ENCODE peak calls at places on chromosomes 13 and 19, in four cellular contexts. P is gastrocnemius medialis; Y is CD8-positive, alpha-beta T cell; V is thoracic aorta. A is an unnamed sample.
A peak's percentile ranks its signal among the peaks of the same experiment; 100 is the strongest.

GRCh38 chr19:10168386-10168948 is 26.3 kb downstream of the DNMT1 start:
- DNase-seq in P (no peak), Y (no peak), V (no peak), A (no peak)

GRCh38 chr19:2055871-2056809 is 5.1 kb upstream of the MKNK2 start:
- DNase-seq in P (peak; percentile 53), Y (no peak), V (no peak), A (no peak)

GRCh38 chr19:40502647-40503046 is 35.8 kb downstream of the SPTBN4 start:
- DNase-seq in P (no peak), Y (no peak), V (no peak), A (no peak)

GRCh38 chr19:6459356-6460098 is at the start of gene SLC25A23:
- DNase-seq in P (no peak), Y (peak; percentile 49), V (no peak), A (peak; percentile 75)

GRCh38 chr13:27012482-27013197 is 159.0 kb downstream of the USP12 start:
- DNase-seq in P (no peak), Y (no peak), V (no peak), A (no peak)

GRCh38 chr19:56147307-56147706 is 6.2 kb downstream of the ZNF444 start:
- DNase-seq in P (no peak), Y (no peak), V (no peak), A (no peak)

GRCh38 chr13:80894930-80895329 is 554.0 kb upstream of the SPRY2 start:
- DNase-seq in P (no peak), Y (no peak), V (no peak), A (no peak)

GRCh38 chr13:41694902-41695301 is 237.6 kb downstream of the RGCC start:
- DNase-seq in P (peak; percentile 18), Y (no peak), V (peak; percentile 34), A (peak; percentile 48)

GRCh38 chr13:24220086-24220703 is 59.7 kb downstream of the SPATA13 start:
- DNase-seq in P (no peak), Y (peak; percentile 59), V (peak; percentile 33), A (peak; percentile 78)

GRCh38 chr19:54485846-54486245 is 12.8 kb upstream of the CDC42EP5 start:
- DNase-seq in P (no peak), Y (no peak), V (no peak), A (no peak)

GRCh38 chr13:106373304-106373988 is 162.0 kb downstream of the EFNB2 start:
- DNase-seq in P (no peak), Y (no peak), V (no peak), A (no peak)

GRCh38 chr19:56933014-56933705 is 92.6 kb upstream of the PEG3 start:
- DNase-seq in P (no peak), Y (no peak), V (no peak), A (no peak)

GRCh38 chr13:29740961-29741360 is 109.5 kb downstream of the UBL3 start:
- DNase-seq in P (no peak), Y (no peak), V (no peak), A (no peak)

GRCh38 chr19:40231544-40232424 is 5.3 kb upstream of the CCNP start:
- DNase-seq in P (no peak), Y (no peak), V (no peak), A (no peak)

DNA sequence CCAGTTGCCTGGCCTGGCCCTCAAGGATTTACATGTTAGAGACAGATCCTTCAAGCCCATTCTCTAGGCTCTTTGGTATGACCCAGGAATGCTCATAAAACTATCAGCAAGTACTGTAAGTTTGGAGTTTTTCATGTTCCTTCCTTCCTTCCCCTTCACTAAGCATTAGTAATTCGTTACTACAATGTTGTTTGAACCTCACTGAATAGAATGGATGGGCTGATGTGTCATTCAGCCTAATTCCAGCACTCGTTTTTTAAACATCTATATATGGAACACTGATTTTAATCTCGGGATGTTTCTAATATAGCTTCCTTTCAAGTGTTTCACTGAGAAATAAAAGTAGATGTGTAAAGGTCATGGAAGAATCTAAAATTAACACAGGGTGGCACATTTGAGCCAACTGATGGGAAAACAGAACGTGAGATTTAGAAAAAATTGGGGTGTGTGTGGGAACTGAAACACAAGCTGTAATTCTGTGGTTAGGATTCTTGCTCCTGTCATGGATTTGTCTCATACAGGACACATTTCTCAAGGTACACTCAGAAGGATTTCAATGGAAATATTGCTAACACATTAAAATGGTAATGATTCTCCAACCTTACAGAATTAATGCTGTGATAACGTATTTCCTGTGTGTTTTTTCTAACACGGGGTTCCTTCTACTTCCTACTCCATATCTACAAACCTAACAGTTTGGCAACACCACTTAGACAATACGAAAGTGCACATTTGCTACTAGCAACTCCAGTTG is 93.4 kb downstream of the FLT1 start:
- DNase-seq in P (no peak), Y (no peak), V (no peak), A (no peak)
- H3K36me3 ChIP-seq in P (no peaks in the 10 kb centered on the region), Y (no peaks in the 10 kb centered on the region), V (no peaks in the 10 kb centered on the region), A (no peaks in the 10 kb centered on the region)

GRCh38 chr13:94658926-94659649 is 53.3 kb downstream of the SOX21 start:
- DNase-seq in P (no peak), Y (no peak), V (no peak), A (no peak)
- TF ChIP-seq CTCF in P (no peak), Y (no peak), V (no peak), A (no peak)

DNA sequence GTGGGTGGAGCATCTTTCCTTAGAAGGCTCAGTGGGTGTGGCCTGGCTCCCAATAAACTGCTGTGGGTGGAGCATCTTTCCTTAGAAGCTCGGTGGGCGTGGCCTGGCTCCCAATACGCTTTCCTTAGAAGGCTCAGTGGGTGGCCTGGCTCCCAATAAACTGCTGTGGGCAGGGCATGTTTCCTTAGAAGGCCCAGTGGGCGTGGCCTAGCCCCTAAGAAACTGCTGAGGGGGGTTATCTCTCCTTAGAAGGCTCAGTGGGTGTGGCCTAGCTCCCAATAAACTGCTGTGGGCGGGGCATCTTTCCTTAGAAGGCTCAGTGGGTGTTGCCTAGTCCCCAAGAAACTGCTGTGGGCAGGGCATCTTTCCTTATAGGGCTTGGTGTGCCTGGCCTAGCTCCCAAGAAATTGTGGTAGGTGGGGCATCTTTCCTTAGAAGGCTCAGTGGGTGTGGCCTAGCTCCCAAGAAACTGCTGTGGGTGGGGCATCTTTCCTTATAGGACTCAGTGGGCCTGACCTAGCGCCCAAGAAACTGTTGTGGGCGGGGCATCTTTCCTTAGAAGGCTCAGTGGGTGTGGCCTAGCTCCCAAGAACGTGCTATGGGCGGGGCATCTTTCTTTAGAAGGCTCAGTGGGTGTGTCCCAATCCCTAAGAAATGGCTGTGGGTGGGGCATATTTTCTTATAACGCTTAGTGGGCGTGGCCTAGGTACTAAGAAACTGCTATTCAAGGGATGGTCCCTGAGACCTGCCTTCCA is 10.3 kb downstream of the HSH2D start:
- DNase-seq in P (no peak), Y (no peak), V (no peak), A (no peak)
- H3K36me3 ChIP-seq in P (no peaks in the 10 kb centered on the region), Y (peaks cover 52% of the 10 kb centered on the region), V (no peaks in the 10 kb centered on the region), A (no peaks in the 10 kb centered on the region)

GRCh38 chr13:45544520-45544919 is 71.0 kb downstream of the ERICH6B start:
- DNase-seq in P (no peak), Y (no peak), V (no peak), A (no peak)
- TF ChIP-seq CTCF in P (no peak), Y (no peak), V (no peak), A (no peak)

GRCh38 chr13:20069956-20070355 is 90.9 kb downstream of the GJA3 start:
- DNase-seq in P (no peak), Y (no peak), V (no peak), A (no peak)

GRCh38 chr13:20074956-20075355 is 85.9 kb downstream of the GJA3 start:
- DNase-seq in P (no peak), Y (no peak), V (no peak), A (no peak)

GRCh38 chr13:20073775-20074174 is 87.1 kb downstream of the GJA3 start:
- DNase-seq in P (no peak), Y (no peak), V (no peak), A (no peak)
- H3K36me3 ChIP-seq in P (no peaks in the 10 kb centered on the region), Y (peaks cover 15% of the 10 kb centered on the region), V (peaks cover 12% of the 10 kb centered on the region), A (peaks cover 32% of the 10 kb centered on the region)

DNA sequence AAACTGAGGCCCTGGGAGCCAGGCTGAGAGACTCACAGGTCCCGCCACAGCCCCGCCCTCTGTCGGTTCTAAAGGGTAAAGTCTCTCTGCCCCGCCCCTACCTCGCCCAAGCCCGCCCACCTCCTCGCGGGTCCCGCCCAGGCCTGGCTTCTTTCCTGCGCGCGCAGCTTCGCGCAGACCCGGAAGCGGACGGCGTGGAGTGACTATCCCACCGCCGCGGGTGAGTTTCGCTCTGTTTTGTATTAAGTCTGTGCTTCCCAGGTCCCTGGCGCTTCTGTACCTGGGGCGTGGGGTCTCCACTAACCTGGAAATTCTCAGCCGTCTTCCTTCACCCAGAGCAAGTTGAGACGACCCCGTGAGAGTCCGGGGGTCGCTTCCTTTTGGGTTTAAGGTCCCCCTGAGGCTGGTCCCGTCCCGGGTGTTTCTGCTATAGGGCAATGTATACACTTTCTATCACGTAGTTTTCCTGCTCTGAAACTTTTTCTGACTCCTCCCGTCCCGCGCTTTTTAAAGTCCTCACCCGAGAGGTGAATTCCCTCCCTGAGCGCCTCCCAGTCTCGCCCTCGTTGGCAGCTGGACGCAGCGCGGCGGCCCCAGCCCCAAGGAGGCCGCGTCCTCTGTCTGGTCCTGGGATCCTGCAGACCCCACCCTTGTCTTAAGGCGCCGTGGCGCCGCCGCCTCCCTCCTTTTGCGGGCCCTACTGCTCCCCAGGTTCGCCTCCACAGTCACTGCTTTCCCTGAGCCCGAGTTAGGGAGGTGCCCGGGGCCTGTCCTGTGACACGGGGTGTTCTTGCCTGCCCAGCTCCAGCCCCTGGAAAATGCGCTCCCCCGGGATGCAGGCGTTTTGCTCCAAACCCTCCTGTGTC is at the start of gene ZNF765:
- DNase-seq in P (peak; percentile 85), Y (peak; percentile 98), V (peak; percentile 90), A (peak; percentile 82)
- TF ChIP-seq CTCF in P (peak; percentile 58), Y (peak; percentile 53), V (peak; percentile 66), A (peak; percentile 58)

GRCh38 chr19:39177736-39178135 is 19.0 kb upstream of the NCCRP1 start:
- DNase-seq in P (no peak), Y (no peak), V (no peak), A (no peak)

GRCh38 chr19:39179754-39180153 is 17.0 kb upstream of the NCCRP1 start:
- DNase-seq in P (no peak), Y (no peak), V (no peak), A (no peak)

GRCh38 chr19:39180749-39181148 is 16.0 kb upstream of the NCCRP1 start:
- DNase-seq in P (no peak), Y (no peak), V (no peak), A (no peak)

GRCh38 chr19:39177110-39177699 is 19.6 kb upstream of the NCCRP1 start:
- DNase-seq in P (no peak), Y (no peak), V (no peak), A (no peak)

GRCh38 chr19:39178296-39179006 is 18.3 kb upstream of the NCCRP1 start:
- DNase-seq in P (no peak), Y (no peak), V (no peak), A (no peak)
- H3K36me3 ChIP-seq in P (peaks cover 16% of the 10 kb centered on the region), Y (peaks cover 8% of the 10 kb centered on the region), V (peaks cover 26% of the 10 kb centered on the region), A (peaks cover 50% of the 10 kb centered on the region)